ENCODE peak calls at places on chromosome 19, in four cellular contexts. D is GM12878, Z is HepG2, V is K562. F is an unnamed sample.

GRCh38 chr19:18470153-18470552 is 32.2 kb upstream of the ISYNA1 start:
- DNase-seq in V (peak), D (no peak), Z (peak), F (peak)

GRCh38 chr19:35868172-35868822 is at the start of gene APLP1:
- DNase-seq in V (peak), D (no peak), Z (peak), F (peak)

GRCh38 chr19:9789066-9789465 is 20.5 kb upstream of the ZNF846 start:
- DNase-seq in V (no peak), D (no peak), Z (no peak), F (no peak)

GRCh38 chr19:28915737-28916460 is 297.1 kb downstream of the UQCRFS1 start:
- DNase-seq in D (no peak), V (no peak), Z (no peak), F (no peak)

GRCh38 chr19:58044886-58045285 is 11.1 kb downstream of the ZSCAN1 start:
- DNase-seq in D (no peak), V (peak), Z (no peak), F (no peak)

GRCh38 chr19:39590265-39590664 is 12.1 kb upstream of the LGALS13 start:
- DNase-seq in Z (no peak), D (no peak), V (no peak), F (no peak)

GRCh38 chr19:14611051-14611450 is 28.2 kb downstream of the CLEC17A start:
- DNase-seq in V (no peak), Z (no peak), D (no peak), F (no peak)

GRCh38 chr19:46610851-46611770 is 10.0 kb downstream of the CALM3 start:
- DNase-seq in Z (no peak), D (no peak), V (no peak), F (no peak)

GRCh38 chr19:45152504-45153338 is 8.1 kb downstream of the NKPD1 start:
- DNase-seq in D (no peak), V (no peak), Z (no peak), F (no peak)

GRCh38 chr19:16078759-16079707 is 2.7 kb downstream of the TPM4 start:
- DNase-seq in D (peak), V (peak), Z (peak), F (peak)

GRCh38 chr19:23055501-23055900 is 52.5 kb upstream of the ZNF728 start:
- DNase-seq in D (no peak), Z (no peak), V (no peak), F (no peak)

GRCh38 chr19:12779162-12779993 is 4.0 kb upstream of the HOOK2 start:
- DNase-seq in V (no peak), Z (peak), D (no peak), F (no peak)

GRCh38 chr19:40143612-40144011 is 47.6 kb upstream of the MAP3K10 start:
- DNase-seq in V (no peak), D (no peak), Z (no peak), F (no peak)

GRCh38 chr19:37906868-37907734 is at the start of gene SIPA1L3:
- DNase-seq in D (peak), V (peak), Z (peak), F (peak)

GRCh38 chr19:43575955-43576451 is 402 bp downstream of the PINLYP start:
- DNase-seq in Z (no peak), V (no peak), D (no peak), F (no peak)

GRCh38 chr19:54262066-54262465 is 5.0 kb upstream of the LILRB5 start:
- DNase-seq in Z (no peak), D (no peak), V (no peak), F (no peak)
- TF ChIP-seq FOXK2 in Z (no peak), D (no peak), V (no peak), F (no peak)

DNA sequence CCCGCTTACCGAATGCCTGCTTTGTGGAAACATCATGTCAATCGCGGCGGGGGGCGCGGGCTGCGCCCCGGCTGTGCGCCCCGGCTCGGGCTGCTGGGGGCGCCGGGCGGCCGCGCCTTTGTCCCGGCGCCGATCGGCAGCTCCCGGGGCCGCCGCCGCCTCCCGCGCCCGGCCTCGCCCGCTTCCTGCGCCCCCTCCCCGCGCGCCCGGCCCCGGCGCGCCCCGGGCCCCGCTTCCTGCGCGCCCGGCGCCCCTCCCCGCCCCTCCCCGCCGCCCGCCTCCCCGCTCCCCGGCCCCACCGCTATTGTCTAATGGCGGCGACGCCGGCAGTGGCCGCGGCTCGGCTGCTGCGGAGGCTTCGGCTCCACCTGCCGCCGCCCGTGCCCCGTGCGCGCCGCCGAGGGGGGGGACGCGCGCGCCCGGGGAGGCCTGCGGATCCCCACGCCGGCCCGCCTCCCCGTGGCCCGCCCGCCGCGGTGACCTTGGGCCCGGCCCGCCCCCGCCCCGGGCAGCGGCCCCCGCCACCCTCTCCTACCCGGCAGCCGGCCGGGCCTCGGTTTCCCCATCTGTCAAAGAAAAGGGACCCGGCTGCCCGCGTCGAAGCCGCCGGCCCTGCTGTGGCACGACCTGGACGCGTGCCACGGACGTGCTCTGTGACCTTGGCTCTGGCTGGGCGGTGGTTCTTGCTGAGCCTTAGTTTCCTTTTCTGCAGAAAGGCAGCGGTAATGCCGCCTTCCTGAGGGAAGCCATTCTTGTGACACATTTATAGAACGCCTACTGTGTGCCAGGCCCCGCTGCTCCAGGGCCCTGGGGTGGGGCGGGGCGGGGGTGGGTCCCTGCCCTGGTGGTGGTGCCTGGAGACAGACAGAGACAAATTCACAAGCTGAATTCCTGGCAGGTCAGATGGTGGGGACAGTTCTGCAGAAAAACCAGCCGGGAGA is at the start of gene TLE5:
- DNase-seq in V (peak), D (no peak), Z (peak), F (peak)
- TF ChIP-seq FOXM1 in V (no peak), D (no peak), Z (no peak), F (no peak)

GRCh38 chr19:33176670-33177416 is 17.3 kb upstream of the LRP3 start:
- DNase-seq in D (peak), Z (peak), V (peak), F (peak)

GRCh38 chr19:33174186-33174585 is 19.9 kb upstream of the LRP3 start:
- DNase-seq in Z (no peak), V (no peak), D (no peak), F (no peak)

GRCh38 chr19:33175156-33175782 is 18.9 kb upstream of the LRP3 start:
- DNase-seq in V (no peak), Z (no peak), D (no peak), F (no peak)

GRCh38 chr19:33175886-33176669 is 18.1 kb upstream of the LRP3 start:
- DNase-seq in Z (peak), V (no peak), D (no peak), F (no peak)

DNA sequence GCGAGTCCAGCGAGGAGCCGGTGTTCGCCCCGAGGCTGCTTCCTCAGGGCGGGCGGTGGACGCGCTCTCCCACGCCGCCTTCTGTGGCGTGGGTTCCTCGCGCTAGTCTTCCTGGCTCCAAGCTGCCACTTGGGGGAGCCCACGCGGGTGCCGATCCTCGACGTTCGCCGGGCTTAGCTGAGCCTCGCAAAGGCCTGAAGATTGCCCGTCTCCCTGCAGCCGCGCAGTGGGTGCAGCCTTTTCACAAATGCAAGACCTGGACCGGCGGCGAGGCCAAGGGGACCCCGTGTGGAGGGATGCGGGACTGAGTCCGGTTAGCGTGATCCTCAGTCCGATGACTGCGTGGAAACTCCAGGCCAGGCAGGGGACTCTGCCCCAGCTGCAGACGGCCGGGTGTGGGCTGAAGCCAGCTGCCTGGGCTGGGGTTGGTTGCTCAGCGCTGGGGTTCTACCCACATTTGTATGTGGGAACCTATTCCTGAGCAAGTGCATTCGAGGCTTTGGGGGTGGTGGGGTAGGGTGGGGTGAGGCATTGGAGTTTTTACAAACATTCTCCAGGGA is 16.6 kb upstream of the LRP3 start:
- DNase-seq in Z (peak), V (no peak), D (no peak), F (peak)
- TF ChIP-seq FOXK2 in Z (no peak), V (no peak), D (no peak), F (no peak)

DNA sequence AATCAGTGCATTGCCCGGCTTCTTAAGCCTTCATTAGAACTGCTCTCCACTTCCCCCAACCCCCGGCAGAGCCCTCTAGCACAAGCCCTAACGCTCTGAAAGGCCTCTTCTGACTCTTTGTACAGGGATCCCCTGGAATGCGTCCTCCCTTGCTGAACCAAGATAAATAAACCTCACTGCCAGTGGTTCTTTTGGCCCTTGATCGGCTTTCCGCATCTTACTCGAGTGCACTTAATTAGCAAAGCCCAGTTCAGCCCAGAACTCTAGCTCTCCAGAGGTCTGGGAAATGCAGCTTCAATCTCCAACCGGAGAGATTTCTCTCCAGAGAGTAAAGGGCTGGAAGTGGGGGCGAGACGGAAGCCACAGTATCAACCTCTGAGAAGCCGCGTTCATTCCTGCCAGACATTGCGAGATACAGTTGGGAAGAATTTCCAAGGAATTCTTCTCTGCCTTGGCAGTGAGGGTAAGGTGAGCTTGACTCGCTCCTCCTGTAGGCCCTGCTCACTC is 8.7 kb upstream of the ZNF444 start:
- DNase-seq in Z (peak), V (no peak), D (no peak), F (no peak)
- TF ChIP-seq FOXM1 in Z (no peak), V (no peak), D (no peak), F (no peak)

GRCh38 chr19:51798127-51798526 is 3.2 kb downstream of the FPR3 start:
- DNase-seq in V (no peak), Z (no peak), D (no peak), F (no peak)
- TF ChIP-seq FOXK2 in V (no peak), Z (no peak), D (no peak), F (no peak)

GRCh38 chr19:5154129-5154798 is 185.4 kb downstream of the KDM4B start:
- DNase-seq in V (peak), D (no peak), Z (peak), F (peak)

GRCh38 chr19:5155586-5156210 is 184.9 kb downstream of the PTPRS start:
- DNase-seq in V (no peak), D (no peak), Z (no peak), F (no peak)

GRCh38 chr19:5153601-5154128 is 184.8 kb downstream of the KDM4B start:
- DNase-seq in Z (no peak), V (no peak), D (no peak), F (no peak)

GRCh38 chr19:5156231-5156986 is 184.2 kb downstream of the PTPRS start:
- DNase-seq in Z (no peak), D (no peak), V (no peak), F (no peak)

GRCh38 chr19:5154799-5155426 is 185.7 kb downstream of the PTPRS start:
- DNase-seq in V (no peak), D (no peak), Z (no peak), F (no peak)
- TF ChIP-seq FOXM1 in V (no peak), D (no peak), Z (no peak), F (no peak)

GRCh38 chr19:19670070-19670551 is 1.5 kb downstream of the ZNF101 start:
- DNase-seq in Z (no peak), V (no peak), D (no peak), F (no peak)
- TF ChIP-seq FOXK2 in Z (no peak), V (no peak), D (no peak), F (no peak)

DNA sequence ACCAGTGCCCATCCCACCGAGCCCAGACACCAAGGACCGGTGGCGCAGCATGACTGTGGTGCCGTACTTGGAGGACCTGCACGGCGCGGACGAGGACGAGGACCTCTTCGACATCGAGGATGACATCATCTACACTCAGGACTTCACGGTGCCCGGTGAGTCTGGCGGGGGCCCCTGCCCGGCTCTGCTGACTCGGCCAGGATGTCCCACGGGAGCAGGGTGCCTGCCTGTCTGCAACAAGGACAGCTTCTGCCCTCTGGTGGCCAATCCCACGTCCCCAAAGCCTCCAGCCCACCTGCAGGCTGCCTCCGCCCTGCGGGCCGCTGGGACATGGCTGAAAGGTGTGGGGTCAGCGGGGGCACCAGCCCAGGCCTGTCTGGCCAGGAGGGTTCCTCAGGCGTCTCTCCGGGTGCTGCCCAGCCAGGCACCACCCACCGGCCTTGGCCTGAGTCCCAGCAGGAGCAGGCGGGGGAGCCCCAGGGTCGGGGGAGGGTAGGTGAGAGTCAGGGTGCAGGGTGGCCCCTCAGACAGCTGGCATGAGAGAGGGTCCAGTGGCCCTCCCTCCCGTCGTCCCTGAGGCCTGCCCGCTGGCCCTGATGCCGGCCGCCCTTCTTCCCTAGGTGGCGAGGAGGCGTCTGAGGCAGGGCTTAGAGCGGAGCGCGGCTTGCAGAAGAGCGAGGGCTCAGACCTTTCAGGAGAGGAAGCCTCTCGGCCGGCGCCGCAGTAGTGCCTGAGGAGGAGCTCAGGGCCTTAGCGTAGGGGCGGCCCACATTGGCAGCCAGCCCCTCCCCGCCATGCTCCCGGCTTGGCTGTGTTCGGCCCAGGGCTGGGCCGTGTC is 14.6 kb downstream of the CBARP start:
- DNase-seq in V (peak), Z (no peak), D (no peak), F (peak)
- TF ChIP-seq FOXM1 in V (no peak), Z (no peak), D (no peak), F (no peak)

GRCh38 chr19:55353356-55353802 is 1.1 kb downstream of the COX6B2 start:
- DNase-seq in V (no peak), Z (no peak), D (no peak), F (no peak)

GRCh38 chr19:55352746-55353145 is 1.8 kb downstream of the COX6B2 start:
- DNase-seq in D (no peak), Z (no peak), V (no peak), F (no peak)

GRCh38 chr19:55354698-55355212 is at the start of gene COX6B2:
- DNase-seq in D (no peak), V (peak), Z (no peak), F (no peak)

GRCh38 chr19:55355213-55355821 is 798 bp upstream of the COX6B2 start:
- DNase-seq in V (no peak), D (no peak), Z (no peak), F (no peak)

DNA sequence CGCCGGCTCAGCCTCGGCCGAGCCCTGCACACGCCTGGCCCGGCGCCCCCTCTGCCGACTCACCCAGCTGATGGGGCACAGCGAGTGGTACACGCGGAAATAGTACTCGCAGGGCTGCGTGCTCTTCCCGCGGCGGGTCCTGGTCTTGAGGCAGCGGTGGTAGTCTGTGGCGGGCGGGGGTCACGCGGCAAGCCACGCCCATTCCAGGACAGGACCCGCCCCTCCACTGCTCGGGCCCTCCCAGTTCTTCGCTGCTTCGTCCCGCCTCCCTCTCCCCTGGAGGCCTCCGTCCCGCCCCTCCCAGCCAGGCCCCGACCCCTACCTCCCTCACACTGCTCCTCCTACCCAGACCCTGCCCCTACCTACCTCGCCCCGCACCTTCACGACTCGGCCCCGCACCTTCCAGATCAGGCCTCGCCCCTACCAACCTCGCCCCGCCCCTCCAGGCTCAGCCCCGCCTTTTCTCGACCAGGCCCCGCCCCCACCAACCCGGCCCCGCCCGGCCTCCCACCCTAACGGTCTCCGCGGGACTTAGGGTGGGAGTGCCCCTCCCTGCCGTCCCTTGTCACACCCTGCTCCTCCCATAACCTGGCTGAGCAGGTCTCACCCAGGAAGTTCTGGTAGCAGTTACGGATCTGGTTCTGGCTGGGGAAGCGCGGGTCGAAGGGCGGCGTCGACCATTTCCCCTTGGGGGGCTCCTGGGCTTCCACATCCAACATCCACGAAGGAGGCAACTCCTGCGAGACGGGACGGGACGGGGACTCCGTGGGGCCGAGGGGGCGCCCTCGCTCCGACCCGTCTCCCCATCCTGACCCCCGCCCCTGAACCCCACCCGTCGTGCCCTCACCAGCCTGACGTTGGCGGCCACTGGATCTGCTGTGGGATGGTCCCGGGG is 469 bp downstream of the COX6B2 start:
- DNase-seq in D (no peak), V (peak), Z (no peak), F (peak)
- TF ChIP-seq FOXK2 in D (no peak), V (no peak), Z (no peak), F (no peak)

F was measured in HEK293T.